ENCODE peak calls at places on chromosomes 13 and 19, in five cellular contexts. D, F, T, L and O are unnamed samples.

GRCh38 chr19:5338661-5339469 is 1.7 kb downstream of the PTPRS start:
- DNase-seq in D (no peak), F (no peak), T (no peak), L (no peak), O (no peak)

GRCh38 chr13:65913173-65913572 is 1317.0 kb downstream of the PCDH9 start:
- DNase-seq in D (no peak), F (peak; percentile 61), T (no peak), L (no peak), O (no peak)

GRCh38 chr13:23570931-23571330 is 719 bp downstream of the TNFRSF19 start:
- DNase-seq in D (no peak), F (no peak), T (no peak), L (no peak), O (no peak)

GRCh38 chr13:106513025-106513424 is 22.4 kb downstream of the EFNB2 start:
- DNase-seq in D (no peak), F (no peak), T (no peak), L (no peak), O (no peak)

GRCh38 chr19:41785653-41786052 is 10.7 kb upstream of the CEACAM3 start:
- DNase-seq in D (no peak), F (no peak), T (peak; percentile 75), L (peak; percentile 81), O (peak; percentile 56)

GRCh38 chr13:107866007-107866665 is 349.2 kb downstream of the LIG4 start:
- DNase-seq in D (no peak), F (no peak), T (no peak), L (peak; percentile 67), O (peak; percentile 63)

GRCh38 chr13:35833571-35834305 is 297.4 kb downstream of the DCLK1 start:
- DNase-seq in D (no peak), F (no peak), T (no peak), L (no peak), O (no peak)

GRCh38 chr13:95605426-95606125 is 38.9 kb downstream of the DZIP1 start:
- DNase-seq in D (no peak), F (no peak), T (no peak), L (no peak), O (no peak)

GRCh38 chr13:85828094-85828684 is 29.0 kb upstream of the SLITRK6 start:
- DNase-seq in D (no peak), F (no peak), T (no peak), L (no peak), O (no peak)

GRCh38 chr13:109180905-109181425 is 551.6 kb downstream of the MYO16 start:
- DNase-seq in D (no peak), F (peak; percentile 82), T (no peak), L (no peak), O (no peak)

GRCh38 chr13:46736568-46736967 is 60.4 kb downstream of the ESD start:
- DNase-seq in D (no peak), F (no peak), T (no peak), L (no peak), O (no peak)

GRCh38 chr13:69324109-69324886 is 783.3 kb upstream of the ATXN8OS start:
- DNase-seq in D (no peak), F (no peak), T (no peak), L (no peak), O (no peak)

GRCh38 chr19:40465781-40466218 is 255 bp upstream of the BLVRB start:
- DNase-seq in D (peak; percentile 100), F (peak; percentile 97), T (peak; percentile 100), L (peak; percentile 100), O (peak; percentile 100)

GRCh38 chr19:14545716-14546082 is 16.3 kb downstream of the TECR start:
- DNase-seq in D (no peak), F (no peak), T (no peak), L (no peak), O (no peak)

GRCh38 chr19:14544047-14544446 is 14.7 kb downstream of the TECR start:
- DNase-seq in D (no peak), F (no peak), T (no peak), L (no peak), O (no peak)

GRCh38 chr19:14542721-14543328 is 13.4 kb downstream of the TECR start:
- DNase-seq in D (no peak), F (peak; percentile 31), T (no peak), L (no peak), O (no peak)

GRCh38 chr19:14540741-14541525 is 11.5 kb downstream of the TECR start:
- DNase-seq in D (no peak), F (no peak), T (no peak), L (no peak), O (no peak)

GRCh38 chr19:14544977-14545715 is 15.8 kb downstream of the TECR start:
- DNase-seq in D (peak; percentile 86), F (no peak), T (peak; percentile 77), L (peak; percentile 74), O (peak; percentile 98)
- TF ChIP-seq CTCF in D (no peak), F (no peak), T (no peak), L (no peak), O (no peak)

GRCh38 chr19:49431330-49431749 is 6.2 kb downstream of the GFY start:
- DNase-seq in D (no peak), F (no peak), T (no peak), L (no peak), O (no peak)

GRCh38 chr19:49428547-49429451 is 3.6 kb downstream of the GFY start:
- DNase-seq in D (no peak), F (no peak), T (no peak), L (no peak), O (no peak)

GRCh38 chr19:49430172-49430677 is 5.0 kb downstream of the GFY start:
- DNase-seq in D (no peak), F (no peak), T (no peak), L (no peak), O (no peak)

GRCh38 chr19:49432141-49433073 is 7.2 kb downstream of the GFY start:
- DNase-seq in D (no peak), F (no peak), T (no peak), L (no peak), O (no peak)

GRCh38 chr19:49430678-49431329 is 5.6 kb downstream of the GFY start:
- DNase-seq in D (no peak), F (no peak), T (no peak), L (no peak), O (no peak)
- H3K27me3 ChIP-seq in D (peaks cover 75% of the 10 kb centered on the region), F (peaks cover 66% of the 10 kb centered on the region), T (peaks cover 57% of the 10 kb centered on the region), L (peaks cover 93% of the 10 kb centered on the region), O (peaks cover 82% of the 10 kb centered on the region)

DNA sequence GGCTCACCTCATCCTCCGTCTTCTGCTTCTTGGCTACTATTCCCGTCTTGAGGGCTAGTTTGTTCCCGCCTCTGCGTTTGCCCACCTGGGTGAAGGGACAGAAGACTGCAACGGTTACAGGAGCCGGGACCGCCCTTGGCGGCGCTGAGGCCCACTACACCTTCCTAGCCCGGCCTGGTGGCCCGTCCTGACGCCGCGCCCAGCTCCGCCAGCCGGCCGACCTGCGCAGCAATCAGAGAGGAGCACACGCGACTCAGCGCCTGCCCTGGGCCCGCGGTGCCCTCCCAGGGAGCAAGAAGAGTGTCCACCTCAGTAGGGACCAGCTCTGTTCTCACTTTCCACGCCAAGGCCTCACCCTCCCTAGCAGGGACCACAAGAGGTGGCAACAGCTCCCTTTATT is 3.1 kb downstream of the TRIR start:
- DNase-seq in D (no peak), F (no peak), T (no peak), L (no peak), O (no peak)
- H3K4me3 ChIP-seq in D (no peak overlapping the region), F (no peak overlapping the region), T (no peak overlapping the region), L (no peak overlapping the region), O (no peak overlapping the region)

GRCh38 chr19:29079331-29079730 is 133.6 kb downstream of the UQCRFS1 start:
- DNase-seq in D (no peak), F (no peak), T (no peak), L (no peak), O (no peak)
- TF ChIP-seq CTCF in D (no peak), F (no peak), T (no peak), L (no peak), O (no peak)

GRCh38 chr19:30026933-30027332 is 84.9 kb downstream of the URI1 start:
- DNase-seq in D (no peak), F (no peak), T (no peak), L (no peak), O (no peak)

GRCh38 chr19:30029721-30030510 is 87.9 kb downstream of the URI1 start:
- DNase-seq in D (no peak), F (peak; percentile 69), T (no peak), L (no peak), O (no peak)

GRCh38 chr19:30028992-30029343 is 86.9 kb downstream of the URI1 start:
- DNase-seq in D (no peak), F (no peak), T (no peak), L (no peak), O (no peak)

GRCh38 chr19:30024091-30024490 is 82.1 kb downstream of the URI1 start:
- DNase-seq in D (no peak), F (no peak), T (no peak), L (no peak), O (no peak)

GRCh38 chr19:30028118-30028991 is 86.3 kb downstream of the URI1 start:
- DNase-seq in D (no peak), F (no peak), T (peak; percentile 20), L (no peak), O (no peak)
- H3K27me3 ChIP-seq in D (no peaks in the 10 kb centered on the region), F (no peaks in the 10 kb centered on the region), T (no peaks in the 10 kb centered on the region), L (no peaks in the 10 kb centered on the region), O (no peaks in the 10 kb centered on the region)

DNA sequence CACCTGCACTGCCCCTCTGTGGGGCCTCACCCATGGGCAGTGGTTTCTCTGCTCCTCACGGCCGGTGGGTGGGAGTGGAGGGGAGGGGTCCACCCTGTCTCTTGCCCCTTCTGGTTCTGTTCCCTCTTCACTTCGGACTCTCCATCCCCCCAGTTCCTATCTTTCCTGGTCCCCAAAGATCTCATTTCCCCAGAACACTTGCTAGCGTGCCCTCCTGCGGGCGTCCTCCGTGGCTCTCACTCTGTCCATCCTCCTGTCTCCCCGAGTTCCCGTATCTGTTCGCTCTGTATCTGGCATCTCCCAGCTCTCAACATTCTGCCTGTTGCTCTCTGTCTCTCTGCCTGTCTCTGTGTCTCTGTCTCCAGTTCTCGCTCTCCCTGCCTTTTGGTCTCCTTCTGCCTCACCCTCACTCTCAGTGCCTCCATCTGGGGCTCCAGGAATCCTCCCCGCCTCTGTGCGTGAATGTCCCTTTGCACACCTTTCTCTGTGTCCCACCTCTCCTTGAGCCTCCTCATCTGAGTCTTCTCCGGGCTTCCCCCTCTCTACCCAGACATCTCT is 363 bp downstream of the SPIB start:
- DNase-seq in D (no peak), F (no peak), T (no peak), L (no peak), O (no peak)
- H3K4me3 ChIP-seq in D (no peak overlapping the region), F (no peak overlapping the region), T (no peak overlapping the region), L (no peak overlapping the region), O (no peak overlapping the region)